ENCODE peak calls at places on chromosomes 7 and 10, in nine cellular contexts. V is suprapubic skin, M is sigmoid colon, U is foreskin keratinocyte, B is psoas muscle, R is upper lobe of right lung, T is endothelial cell, A is kidney epithelial cell, G is progenitor cell of endocrine pancreas. K is an unnamed sample.

GRCh38 chr7:93547716-93548115 is 26.8 kb downstream of the CALCR start:
- DNase-seq in G (no peak), T (no peak), B (no peak), V (no peak), R (no peak), M (no peak), A (no peak), U (no peak), K (no peak)

GRCh38 chr10:28872592-28873165 is 195.4 kb downstream of the BAMBI start:
- DNase-seq in T (no peak), U (no peak), A (no peak), G (no peak), R (no peak), V (no peak), M (no peak), B (no peak), K (no peak)

GRCh38 chr10:114995468-114995867 is 57.5 kb downstream of the TRUB1 start:
- DNase-seq in R (no peak), B (no peak), U (no peak), M (no peak), V (no peak), T (no peak), A (no peak), G (no peak), K (no peak)

GRCh38 chr7:111903797-111904196 is 302.4 kb downstream of the DOCK4 start:
- DNase-seq in T (no peak), B (no peak), U (peak; percentile 80), V (no peak), M (no peak), A (peak; percentile 29), G (no peak), R (no peak), K (no peak)

GRCh38 chr10:4249841-4250496 is 465.0 kb upstream of the KLF6 start:
- DNase-seq in B (no peak), U (peak; percentile 98), A (no peak), V (no peak), T (no peak), R (no peak), M (no peak), G (no peak), K (no peak)

GRCh38 chr7:6575246-6576023 is 1.8 kb upstream of the ZDHHC4 start:
- DNase-seq in R (no peak), V (no peak), U (no peak), T (no peak), G (no peak), A (no peak), M (no peak), B (no peak), K (no peak)

GRCh38 chr10:132059760-132060508 is 5.8 kb upstream of the JAKMIP3 start:
- DNase-seq in U (no peak), M (peak; percentile 52), A (no peak), R (peak; percentile 35), G (no peak), V (no peak), B (no peak), T (no peak), K (peak; percentile 18)

GRCh38 chr7:46811529-46811928 is 770.4 kb downstream of the TNS3 start:
- DNase-seq in R (no peak), M (peak; percentile 68), T (no peak), V (peak; percentile 66), G (no peak), A (peak; percentile 82), B (no peak), U (peak; percentile 54), K (no peak)

GRCh38 chr7:75033064-75033463 is 40.5 kb downstream of the RCC1L start:
- DNase-seq in B (no peak), G (no peak), A (no peak), U (no peak), T (peak; percentile 38), M (no peak), R (no peak), V (no peak), K (no peak)

GRCh38 chr7:30679664-30680063 is 2.6 kb downstream of the CRHR2 start:
- DNase-seq in G (no peak), U (no peak), R (no peak), A (peak; percentile 10), B (no peak), V (no peak), T (no peak), M (no peak), K (no peak)
- TF ChIP-seq CTCF in G (no peak), U (no peak), R (no peak), A (no peak), B (no peak), V (no peak), T (no peak), M (no peak), K (no peak)

GRCh38 chr10:79127151-79127961 is 58.6 kb downstream of the ZMIZ1 start:
- DNase-seq in V (peak; percentile 88), U (no peak), R (peak; percentile 96), B (peak; percentile 81), T (no peak), G (peak; percentile 32), M (peak; percentile 90), A (no peak), K (no peak)
- TF ChIP-seq CTCF in V (no peak), U (no peak), R (no peak), B (no peak), T (no peak), G (no peak), M (no peak), A (no peak), K (no peak)

GRCh38 chr7:139827042-139827441 is 2.0 kb upstream of the TBXAS1 start:
- DNase-seq in G (no peak), U (no peak), T (no peak), R (no peak), A (no peak), V (no peak), B (no peak), M (no peak), K (no peak)
- TF ChIP-seq CTCF in G (no peak), U (peak; percentile 54), T (no peak), R (no peak), A (peak; percentile 8), V (no peak), B (peak; percentile 23), M (no peak), K (no peak)

DNA sequence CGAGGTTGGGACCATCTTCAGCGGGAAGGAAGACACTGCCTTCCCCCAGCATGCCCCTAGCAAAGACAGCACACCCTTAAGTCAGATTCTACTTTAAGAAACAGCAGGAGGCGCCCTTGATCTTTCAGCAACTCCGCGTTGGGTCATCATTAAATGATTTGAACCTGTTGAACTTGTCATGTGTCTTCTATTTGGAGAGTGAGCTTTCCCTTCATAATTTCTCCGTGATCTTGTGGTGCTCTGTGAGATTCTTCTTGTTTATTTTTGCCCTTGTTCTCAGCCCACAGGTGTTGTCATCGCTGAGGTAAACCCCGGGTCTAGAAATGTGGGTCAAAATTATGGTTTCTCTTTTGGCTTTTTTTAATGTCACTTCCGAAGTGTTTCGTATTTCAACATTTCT is 49.5 kb upstream of the PITRM1 start:
- DNase-seq in B (no peak), V (peak; percentile 28), G (no peak), A (no peak), U (no peak), T (peak; percentile 28), M (no peak), R (no peak), K (no peak)
- TF ChIP-seq CTCF in B (no peak), V (no peak), G (peak; percentile 22), A (no peak), U (peak; percentile 26), T (no peak), M (no peak), R (peak; percentile 10), K (peak; percentile 39)

DNA sequence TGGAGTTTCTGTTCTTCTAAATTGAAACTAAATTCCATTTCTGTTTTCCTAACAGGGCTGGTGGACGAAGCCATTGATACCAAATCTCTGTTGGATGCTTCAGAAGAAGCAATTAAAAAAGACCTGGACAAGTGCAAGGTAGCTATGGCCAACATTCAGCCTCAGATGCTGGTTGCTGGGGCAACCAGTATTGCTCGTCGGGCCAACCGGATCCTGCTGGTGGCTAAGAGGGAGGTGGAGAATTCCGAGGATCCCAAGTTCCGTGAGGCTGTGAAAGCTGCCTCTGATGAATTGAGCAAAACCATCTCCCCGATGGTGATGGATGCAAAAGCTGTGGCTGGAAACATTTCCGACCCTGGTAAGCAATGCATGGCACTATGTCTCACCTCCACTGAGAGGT is 45.6 kb downstream of the AP3M1 start:
- DNase-seq in G (no peak), B (no peak), T (no peak), M (no peak), A (no peak), R (no peak), V (no peak), U (no peak), K (no peak)
- TF ChIP-seq CTCF in G (no peak), B (no peak), T (no peak), M (no peak), A (no peak), R (no peak), V (no peak), U (no peak), K (no peak)